ENCODE peak calls at places on chromosomes 16 and 17, in five cellular contexts. One of them, this sample, is unnamed.

GRCh38 chr17:20266806-20267458 is 200.4 kb downstream of the LGALS9B start:
- DNase-seq in GM03348: peak; percentile 24
- DNase-seq in cardiac fibroblast: peak; percentile 29
- DNase-seq in activated T-helper 1 cell treated with anti-CD3 and anti-CD28 coated beads, Interleukin-2, amount 50 U/mL, for 16 hours: no peak
- DNase-seq in GM19239: no peak
- DNase-seq in this sample: no peak

GRCh38 chr17:7982171-7982570 is 20.2 kb upstream of the GUCY2D start:
- DNase-seq in GM19239: no peak
- DNase-seq in activated T-helper 1 cell treated with anti-CD3 and anti-CD28 coated beads, Interleukin-2, amount 50 U/mL, for 16 hours: no peak
- DNase-seq in cardiac fibroblast: peak; percentile 54
- DNase-seq in GM03348: peak; percentile 63
- DNase-seq in this sample: no peak

GRCh38 chr16:57600952-57601580 is 27.4 kb upstream of the ADGRG1 start:
- DNase-seq in activated T-helper 1 cell treated with anti-CD3 and anti-CD28 coated beads, Interleukin-2, amount 50 U/mL, for 16 hours: no peak
- DNase-seq in cardiac fibroblast: no peak
- DNase-seq in GM19239: no peak
- DNase-seq in GM03348: no peak
- DNase-seq in this sample: no peak

GRCh38 chr17:2776589-2777241 is 19.5 kb upstream of the RAP1GAP2 start:
- DNase-seq in activated T-helper 1 cell treated with anti-CD3 and anti-CD28 coated beads, Interleukin-2, amount 50 U/mL, for 16 hours: no peak
- DNase-seq in GM19239: no peak
- DNase-seq in cardiac fibroblast: no peak
- DNase-seq in GM03348: no peak
- DNase-seq in this sample: no peak

GRCh38 chr16:88943131-88943664 is 33.8 kb downstream of the CBFA2T3 start:
- DNase-seq in activated T-helper 1 cell treated with anti-CD3 and anti-CD28 coated beads, Interleukin-2, amount 50 U/mL, for 16 hours: no peak
- DNase-seq in cardiac fibroblast: no peak
- DNase-seq in GM03348: no peak
- DNase-seq in GM19239: no peak
- DNase-seq in this sample: no peak

GRCh38 chr17:31918701-31919128 is 17.2 kb upstream of the UTP6 start:
- DNase-seq in cardiac fibroblast: no peak
- DNase-seq in GM19239: no peak
- DNase-seq in activated T-helper 1 cell treated with anti-CD3 and anti-CD28 coated beads, Interleukin-2, amount 50 U/mL, for 16 hours: no peak
- DNase-seq in GM03348: no peak
- DNase-seq in this sample: no peak

GRCh38 chr16:12195296-12195695 is 218.8 kb downstream of the SNX29 start:
- DNase-seq in GM03348: no peak
- DNase-seq in GM19239: no peak
- DNase-seq in cardiac fibroblast: no peak
- DNase-seq in activated T-helper 1 cell treated with anti-CD3 and anti-CD28 coated beads, Interleukin-2, amount 50 U/mL, for 16 hours: no peak
- DNase-seq in this sample: no peak

GRCh38 chr17:49548506-49549310 is 27.0 kb upstream of the NXPH3 start:
- DNase-seq in cardiac fibroblast: peak; percentile 67
- DNase-seq in activated T-helper 1 cell treated with anti-CD3 and anti-CD28 coated beads, Interleukin-2, amount 50 U/mL, for 16 hours: no peak
- DNase-seq in GM03348: peak; percentile 69
- DNase-seq in GM19239: no peak
- DNase-seq in this sample: peak; percentile 53

GRCh38 chr17:44361292-44362055 is 2.2 kb downstream of the FAM171A2 start:
- DNase-seq in activated T-helper 1 cell treated with anti-CD3 and anti-CD28 coated beads, Interleukin-2, amount 50 U/mL, for 16 hours: no peak
- DNase-seq in GM19239: no peak
- DNase-seq in cardiac fibroblast: no peak
- DNase-seq in GM03348: no peak
- DNase-seq in this sample: no peak

GRCh38 chr17:74878658-74879057 is 5.9 kb upstream of the FDXR start:
- DNase-seq in GM03348: no peak
- DNase-seq in GM19239: no peak
- DNase-seq in activated T-helper 1 cell treated with anti-CD3 and anti-CD28 coated beads, Interleukin-2, amount 50 U/mL, for 16 hours: no peak
- DNase-seq in cardiac fibroblast: no peak
- DNase-seq in this sample: no peak

GRCh38 chr16:89708481-89708931 is 7.0 kb upstream of the SPATA2L start:
- DNase-seq in GM19239: no peak
- DNase-seq in GM03348: no peak
- DNase-seq in cardiac fibroblast: no peak
- DNase-seq in activated T-helper 1 cell treated with anti-CD3 and anti-CD28 coated beads, Interleukin-2, amount 50 U/mL, for 16 hours: no peak
- DNase-seq in this sample: no peak

GRCh38 chr17:147796-148740 is 10.7 kb downstream of the SCGB1C2 start:
- DNase-seq in cardiac fibroblast: no peak
- DNase-seq in GM03348: no peak
- DNase-seq in GM19239: no peak
- DNase-seq in activated T-helper 1 cell treated with anti-CD3 and anti-CD28 coated beads, Interleukin-2, amount 50 U/mL, for 16 hours: no peak
- DNase-seq in this sample: peak; percentile 62

GRCh38 chr17:7833011-7833794 is 814 bp upstream of the KDM6B start:
- DNase-seq in GM03348: no peak
- DNase-seq in activated T-helper 1 cell treated with anti-CD3 and anti-CD28 coated beads, Interleukin-2, amount 50 U/mL, for 16 hours: no peak
- DNase-seq in GM19239: no peak
- DNase-seq in cardiac fibroblast: no peak
- DNase-seq in this sample: no peak

GRCh38 chr17:65759532-65759931 is 198.1 kb upstream of the AXIN2 start:
- DNase-seq in GM19239: no peak
- DNase-seq in cardiac fibroblast: no peak
- DNase-seq in GM03348: no peak
- DNase-seq in activated T-helper 1 cell treated with anti-CD3 and anti-CD28 coated beads, Interleukin-2, amount 50 U/mL, for 16 hours: no peak
- DNase-seq in this sample: no peak

GRCh38 chr17:75228305-75228704 is 22.8 kb downstream of the NUP85 start:
- DNase-seq in GM03348: no peak
- DNase-seq in activated T-helper 1 cell treated with anti-CD3 and anti-CD28 coated beads, Interleukin-2, amount 50 U/mL, for 16 hours: no peak
- DNase-seq in cardiac fibroblast: peak; percentile 16
- DNase-seq in GM19239: no peak
- DNase-seq in this sample: no peak

GRCh38 chr17:72173475-72174116 is 52.8 kb downstream of the SOX9 start:
- DNase-seq in GM19239: no peak
- DNase-seq in GM03348: no peak
- DNase-seq in cardiac fibroblast: no peak
- DNase-seq in activated T-helper 1 cell treated with anti-CD3 and anti-CD28 coated beads, Interleukin-2, amount 50 U/mL, for 16 hours: no peak
- DNase-seq in this sample: no peak